ENCODE peak calls at places on chromosomes 1 and 21, in four cellular contexts. T is effector CD8-positive, alpha-beta T cell; J is activated CD4-positive, alpha-beta T cell treated with anti-CD3 and anti-CD28 coated beads, Interleukin-2, amount 10 ng/mL, durations not matched to agents 7 days and 5 days; F is LoVo. S is an unnamed sample.

GRCh38 chr1:81554108-81554507 is 246.6 kb upstream of the ADGRL2 start:
- DNase-seq in T (no peak), J (no peak), F (no peak), S (peak)

GRCh38 chr1:114134518-114134917 is 19.2 kb downstream of the SYT6 start:
- DNase-seq in T (no peak), J (no peak), F (no peak), S (no peak)

GRCh38 chr1:203239906-203240305 is 10.4 kb upstream of the CHIT1 start:
- DNase-seq in T (no peak), J (no peak), F (no peak), S (no peak)

GRCh38 chr1:115300087-115300856 is 37.8 kb downstream of the NGF start:
- DNase-seq in T (no peak), J (no peak), F (no peak), S (no peak)

GRCh38 chr1:113859478-113860175 is 11.9 kb downstream of the PTPN22 start:
- DNase-seq in T (no peak), J (no peak), F (no peak), S (no peak)

GRCh38 chr1:208029381-208030319 is 118.7 kb upstream of the CD34 start:
- DNase-seq in T (no peak), J (no peak), F (no peak), S (no peak)

GRCh38 chr1:118160825-118161224 is 24.2 kb downstream of the SPAG17 start:
- DNase-seq in T (no peak), J (no peak), F (no peak), S (no peak)

GRCh38 chr1:17355898-17356297 is 16.1 kb upstream of the PADI6 start:
- DNase-seq in T (peak), J (no peak), F (no peak), S (no peak)

GRCh38 chr21:41932576-41933258 is 21.1 kb downstream of the C2CD2 start:
- DNase-seq in T (no peak), J (no peak), F (no peak), S (no peak)

GRCh38 chr1:211420845-211421454 is 71.0 kb downstream of the RD3 start:
- DNase-seq in T (no peak), J (no peak), F (no peak), S (no peak)

GRCh38 chr21:29265690-29266479 is 32.8 kb upstream of the BACH1 start:
- DNase-seq in T (no peak), J (no peak), F (no peak), S (no peak)

GRCh38 chr1:42944207-42944928 is 14.3 kb downstream of the SLC2A1 start:
- DNase-seq in T (no peak), J (no peak), F (no peak), S (no peak)

GRCh38 chr1:223248787-223249175 is 105.7 kb upstream of the TLR5 start:
- DNase-seq in T (peak), J (peak), F (no peak), S (no peak)

GRCh38 chr1:51755437-51755836 is 123.1 kb downstream of the NRDC start:
- DNase-seq in T (no peak), J (no peak), F (no peak), S (no peak)

GRCh38 chr1:50704126-50704525 is 255.9 kb downstream of the FAF1 start:
- DNase-seq in T (no peak), J (peak), F (peak), S (peak)

GRCh38 chr1:7576946-7577657 is 194.0 kb upstream of the VAMP3 start:
- DNase-seq in T (no peak), J (no peak), F (no peak), S (no peak)

GRCh38 chr1:43546388-43547100 is 15.9 kb downstream of the PTPRF start:
- DNase-seq in T (no peak), J (no peak), F (no peak), S (no peak)

GRCh38 chr1:62682531-62682930 is 5.7 kb downstream of the DOCK7 start:
- DNase-seq in T (no peak), J (no peak), F (no peak), S (no peak)

GRCh38 chr1:230270940-230271325 is 155.2 kb downstream of the PGBD5 start:
- DNase-seq in T (no peak), J (no peak), F (no peak), S (peak)

GRCh38 chr1:10200620-10201019 is 9.8 kb upstream of the KIF1B start:
- DNase-seq in T (no peak), J (no peak), F (no peak), S (no peak)

GRCh38 chr1:47324682-47325081 is 8.9 kb upstream of the CMPK1 start:
- DNase-seq in T (no peak), J (no peak), F (no peak), S (no peak)

GRCh38 chr1:189821838-189822237 is 655.8 kb downstream of the BRINP3 start:
- DNase-seq in T (no peak), J (no peak), F (no peak), S (no peak)

GRCh38 chr1:230754831-230755230 is 7.6 kb downstream of the CAPN9 start:
- DNase-seq in T (no peak), J (no peak), F (no peak), S (no peak)

GRCh38 chr1:10612446-10613160 is 137.9 kb downstream of the PEX14 start:
- DNase-seq in T (no peak), J (no peak), F (no peak), S (no peak)